ENCODE peak calls at places on chromosome 9, in seven cellular contexts. One of them, this sample, is unnamed.

GRCh38 chr9:108272350-108272899 is 583.4 kb downstream of the ACTL7B start:
- DNase-seq in HCT116: peak; percentile 38
- DNase-seq in prostate gland: peak; percentile 49
- DNase-seq in stomach: peak; percentile 62
- DNase-seq in transverse colon: peak; percentile 66
- DNase-seq in K562: peak; percentile 47
- DNase-seq in HepG2: peak; percentile 16
- DNase-seq in this sample: no peak

GRCh38 chr9:81224166-81224858 is 465.0 kb downstream of the TLE1 start:
- DNase-seq in HCT116: no peak
- DNase-seq in prostate gland: peak; percentile 65
- DNase-seq in stomach: no peak
- DNase-seq in transverse colon: no peak
- DNase-seq in K562: no peak
- DNase-seq in HepG2: no peak
- DNase-seq in this sample: no peak

GRCh38 chr9:123478967-123479602 is 123.1 kb downstream of the CRB2 start:
- DNase-seq in HCT116: no peak
- DNase-seq in prostate gland: no peak
- DNase-seq in stomach: no peak
- DNase-seq in transverse colon: no peak
- DNase-seq in K562: no peak
- DNase-seq in HepG2: no peak
- DNase-seq in this sample: peak; percentile 17

GRCh38 chr9:81522721-81523551 is 166.4 kb downstream of the TLE1 start:
- DNase-seq in HCT116: peak; percentile 48
- DNase-seq in prostate gland: peak; percentile 22
- DNase-seq in stomach: no peak
- DNase-seq in transverse colon: no peak
- DNase-seq in K562: no peak
- DNase-seq in HepG2: peak; percentile 77
- DNase-seq in this sample: no peak

GRCh38 chr9:72628191-72628590 is 106.8 kb downstream of the TMC1 start:
- DNase-seq in HCT116: no peak
- DNase-seq in prostate gland: no peak
- DNase-seq in stomach: no peak
- DNase-seq in transverse colon: no peak
- DNase-seq in K562: no peak
- DNase-seq in HepG2: no peak
- DNase-seq in this sample: no peak

GRCh38 chr9:88749420-88749819 is 214.4 kb downstream of the NXNL2 start:
- DNase-seq in HCT116: no peak
- DNase-seq in prostate gland: no peak
- DNase-seq in stomach: no peak
- DNase-seq in transverse colon: no peak
- DNase-seq in K562: no peak
- DNase-seq in HepG2: no peak
- DNase-seq in this sample: no peak

GRCh38 chr9:120869726-120870125 is 7.3 kb downstream of the PHF19 start:
- DNase-seq in HCT116: no peak
- DNase-seq in prostate gland: no peak
- DNase-seq in stomach: no peak
- DNase-seq in transverse colon: no peak
- DNase-seq in K562: no peak
- DNase-seq in HepG2: no peak
- DNase-seq in this sample: peak; percentile 89

GRCh38 chr9:120715331-120715924 is 1.2 kb upstream of the MEGF9 start:
- DNase-seq in HCT116: no peak
- DNase-seq in prostate gland: no peak
- DNase-seq in stomach: no peak
- DNase-seq in transverse colon: peak; percentile 23
- DNase-seq in K562: no peak
- DNase-seq in HepG2: no peak
- DNase-seq in this sample: peak; percentile 84

GRCh38 chr9:97640290-97640689 is 6.7 kb downstream of the NCBP1 start:
- DNase-seq in HCT116: no peak
- DNase-seq in prostate gland: peak; percentile 8
- DNase-seq in stomach: no peak
- DNase-seq in transverse colon: no peak
- DNase-seq in K562: no peak
- DNase-seq in HepG2: peak; percentile 3
- DNase-seq in this sample: no peak

GRCh38 chr9:97059661-97060060 is 20.7 kb upstream of the CTSV start:
- DNase-seq in HCT116: peak; percentile 23
- DNase-seq in prostate gland: no peak
- DNase-seq in stomach: no peak
- DNase-seq in transverse colon: no peak
- DNase-seq in K562: no peak
- DNase-seq in HepG2: no peak
- DNase-seq in this sample: no peak

GRCh38 chr9:89425921-89426388 is 72.0 kb downstream of the SEMA4D start:
- DNase-seq in HCT116: no peak
- DNase-seq in prostate gland: no peak
- DNase-seq in stomach: no peak
- DNase-seq in transverse colon: no peak
- DNase-seq in K562: no peak
- DNase-seq in HepG2: no peak
- DNase-seq in this sample: no peak

GRCh38 chr9:137454145-137454505 is 5.0 kb downstream of the NSMF start:
- DNase-seq in HCT116: no peak
- DNase-seq in prostate gland: no peak
- DNase-seq in stomach: peak; percentile 66
- DNase-seq in transverse colon: peak; percentile 78
- DNase-seq in K562: peak; percentile 70
- DNase-seq in HepG2: no peak
- DNase-seq in this sample: peak; percentile 92

GRCh38 chr9:6413365-6414263 is 615 bp downstream of the UHRF2 start:
- DNase-seq in HCT116: no peak
- DNase-seq in prostate gland: peak; percentile 17
- DNase-seq in stomach: peak; percentile 42
- DNase-seq in transverse colon: peak; percentile 41
- DNase-seq in K562: peak; percentile 22
- DNase-seq in HepG2: no peak
- DNase-seq in this sample: peak; percentile 93

GRCh38 chr9:111815200-111816070 is 20.7 kb upstream of the SHOC1 start:
- DNase-seq in HCT116: no peak
- DNase-seq in prostate gland: no peak
- DNase-seq in stomach: no peak
- DNase-seq in transverse colon: no peak
- DNase-seq in K562: no peak
- DNase-seq in HepG2: no peak
- DNase-seq in this sample: no peak

GRCh38 chr9:134346151-134346550 is 19.9 kb downstream of the RXRA start:
- DNase-seq in HCT116: no peak
- DNase-seq in prostate gland: no peak
- DNase-seq in stomach: no peak
- DNase-seq in transverse colon: no peak
- DNase-seq in K562: peak; percentile 44
- DNase-seq in HepG2: no peak
- DNase-seq in this sample: no peak

GRCh38 chr9:842918-843468 is 1.5 kb downstream of the DMRT1 start:
- DNase-seq in HCT116: no peak
- DNase-seq in prostate gland: no peak
- DNase-seq in stomach: no peak
- DNase-seq in transverse colon: no peak
- DNase-seq in K562: no peak
- DNase-seq in HepG2: no peak
- DNase-seq in this sample: peak; percentile 54

GRCh38 chr9:119091074-119091473 is 278.2 kb downstream of the BRINP1 start:
- DNase-seq in HCT116: no peak
- DNase-seq in prostate gland: no peak
- DNase-seq in stomach: no peak
- DNase-seq in transverse colon: no peak
- DNase-seq in K562: no peak
- DNase-seq in HepG2: no peak
- DNase-seq in this sample: no peak

GRCh38 chr9:32385135-32385884 is 867 bp downstream of the ACO1 start:
- DNase-seq in HCT116: no peak
- DNase-seq in prostate gland: no peak
- DNase-seq in stomach: no peak
- DNase-seq in transverse colon: no peak
- DNase-seq in K562: no peak
- DNase-seq in HepG2: no peak
- DNase-seq in this sample: no peak

GRCh38 chr9:124309665-124310064 is 51.9 kb downstream of the NEK6 start:
- DNase-seq in HCT116: peak; percentile 92
- DNase-seq in prostate gland: no peak
- DNase-seq in stomach: no peak
- DNase-seq in transverse colon: no peak
- DNase-seq in K562: no peak
- DNase-seq in HepG2: peak; percentile 39
- DNase-seq in this sample: no peak

GRCh38 chr9:77896269-77897245 is 135.1 kb downstream of the GNAQ start:
- DNase-seq in HCT116: no peak
- DNase-seq in prostate gland: no peak
- DNase-seq in stomach: no peak
- DNase-seq in transverse colon: no peak
- DNase-seq in K562: no peak
- DNase-seq in HepG2: no peak
- DNase-seq in this sample: no peak

GRCh38 chr9:134217431-134218210 is 53.3 kb upstream of the RNU6ATAC start:
- DNase-seq in HCT116: peak; percentile 24
- DNase-seq in prostate gland: no peak
- DNase-seq in stomach: no peak
- DNase-seq in transverse colon: no peak
- DNase-seq in K562: peak; percentile 42
- DNase-seq in HepG2: peak; percentile 70
- DNase-seq in this sample: peak; percentile 61

GRCh38 chr9:108417726-108418125 is 438.1 kb downstream of the ACTL7B start:
- DNase-seq in HCT116: no peak
- DNase-seq in prostate gland: no peak
- DNase-seq in stomach: no peak
- DNase-seq in transverse colon: no peak
- DNase-seq in K562: no peak
- DNase-seq in HepG2: no peak
- DNase-seq in this sample: no peak

GRCh38 chr9:130451004-130451390 is 6.2 kb downstream of the ASS1 start:
- DNase-seq in HCT116: no peak
- DNase-seq in prostate gland: no peak
- DNase-seq in stomach: no peak
- DNase-seq in transverse colon: no peak
- DNase-seq in K562: no peak
- DNase-seq in HepG2: no peak
- DNase-seq in this sample: no peak

GRCh38 chr9:22693151-22693550 is 246.5 kb downstream of the DMRTA1 start:
- DNase-seq in HCT116: no peak
- DNase-seq in prostate gland: no peak
- DNase-seq in stomach: no peak
- DNase-seq in transverse colon: no peak
- DNase-seq in K562: no peak
- DNase-seq in HepG2: no peak
- DNase-seq in this sample: no peak
- TF ChIP-seq POLR2AphosphoS5 in HCT116: no peak
- TF ChIP-seq POLR2AphosphoS5 in prostate gland: no peak
- TF ChIP-seq POLR2AphosphoS5 in stomach: no peak
- TF ChIP-seq POLR2AphosphoS5 in transverse colon: no peak
- TF ChIP-seq POLR2AphosphoS5 in K562: no peak
- TF ChIP-seq POLR2AphosphoS5 in HepG2: no peak
- TF ChIP-seq POLR2AphosphoS5 in this sample: no peak

GRCh38 chr9:135822383-135822755 is 85.0 kb downstream of the CAMSAP1 start:
- DNase-seq in HCT116: no peak
- DNase-seq in prostate gland: no peak
- DNase-seq in stomach: peak; percentile 13
- DNase-seq in transverse colon: no peak
- DNase-seq in K562: no peak
- DNase-seq in HepG2: no peak
- DNase-seq in this sample: no peak

GRCh38 chr9:135820661-135821060 is 86.7 kb downstream of the CAMSAP1 start:
- DNase-seq in HCT116: no peak
- DNase-seq in prostate gland: no peak
- DNase-seq in stomach: peak; percentile 11
- DNase-seq in transverse colon: no peak
- DNase-seq in K562: no peak
- DNase-seq in HepG2: no peak
- DNase-seq in this sample: no peak

GRCh38 chr9:135821733-135822382 is 85.5 kb downstream of the CAMSAP1 start:
- DNase-seq in HCT116: no peak
- DNase-seq in prostate gland: no peak
- DNase-seq in stomach: peak; percentile 15
- DNase-seq in transverse colon: no peak
- DNase-seq in K562: no peak
- DNase-seq in HepG2: no peak
- DNase-seq in this sample: no peak

GRCh38 chr9:135819905-135820304 is 87.4 kb downstream of the CAMSAP1 start:
- DNase-seq in HCT116: no peak
- DNase-seq in prostate gland: no peak
- DNase-seq in stomach: no peak
- DNase-seq in transverse colon: no peak
- DNase-seq in K562: no peak
- DNase-seq in HepG2: no peak
- DNase-seq in this sample: no peak

DNA sequence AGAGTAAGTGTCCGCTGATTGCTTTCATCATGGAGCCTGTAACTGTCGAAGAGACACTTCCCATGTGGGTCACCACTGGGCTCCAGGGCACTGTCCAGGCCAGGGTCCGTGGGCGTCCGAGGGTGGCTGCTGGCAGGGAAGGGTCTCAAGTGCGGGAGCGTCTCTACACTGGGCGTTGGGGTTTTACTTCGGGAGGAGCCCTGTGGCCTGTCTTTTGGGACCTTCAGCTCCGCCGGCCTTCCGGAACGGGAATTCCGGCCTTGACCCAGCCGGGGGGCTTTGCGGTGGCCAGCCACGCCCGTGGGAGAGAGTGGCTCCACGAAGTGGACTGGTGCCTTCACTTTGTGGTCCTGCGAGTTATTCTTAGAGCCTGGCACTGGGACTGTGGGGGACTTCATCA is 86.2 kb downstream of the CAMSAP1 start:
- DNase-seq in HCT116: no peak
- DNase-seq in prostate gland: no peak
- DNase-seq in stomach: peak; percentile 20
- DNase-seq in transverse colon: no peak
- DNase-seq in K562: no peak
- DNase-seq in HepG2: no peak
- DNase-seq in this sample: no peak
- H3K36me3 ChIP-seq in HCT116: peaks cover 47% of the 10 kb centered on the region
- H3K36me3 ChIP-seq in prostate gland: peaks cover 9% of the 10 kb centered on the region
- H3K36me3 ChIP-seq in stomach: peaks cover 97% of the 10 kb centered on the region
- H3K36me3 ChIP-seq in transverse colon: peaks cover 44% of the 10 kb centered on the region
- H3K36me3 ChIP-seq in K562: peaks cover 84% of the 10 kb centered on the region
- H3K36me3 ChIP-seq in HepG2: peaks cover 27% of the 10 kb centered on the region
- H3K36me3 ChIP-seq in this sample: peaks cover 86% of the 10 kb centered on the region

DNA sequence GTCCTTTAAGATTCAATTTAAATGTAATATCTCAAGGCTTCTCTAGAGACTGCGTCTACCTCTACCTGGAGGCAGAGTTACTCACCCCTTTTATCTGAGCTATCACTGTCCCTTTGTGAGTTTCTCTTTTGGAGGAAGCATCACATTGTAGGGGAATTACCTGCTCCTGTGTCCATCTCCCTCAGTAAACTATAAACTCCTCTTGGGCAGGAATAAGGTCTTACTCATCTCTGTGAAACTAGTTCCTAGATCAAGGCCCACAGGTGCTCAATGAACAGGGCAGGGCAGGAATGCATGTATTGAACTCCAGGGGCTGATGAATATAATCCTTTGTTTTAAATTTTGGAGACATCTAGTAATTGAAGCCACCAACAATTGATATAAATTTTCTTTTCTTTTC is 139.8 kb upstream of the ERCC6L2 start:
- DNase-seq in HCT116: no peak
- DNase-seq in prostate gland: no peak
- DNase-seq in stomach: no peak
- DNase-seq in transverse colon: no peak
- DNase-seq in K562: no peak
- DNase-seq in HepG2: no peak
- DNase-seq in this sample: no peak
- TF ChIP-seq POLR2AphosphoS5 in HCT116: no peak
- TF ChIP-seq POLR2AphosphoS5 in prostate gland: no peak
- TF ChIP-seq POLR2AphosphoS5 in stomach: no peak
- TF ChIP-seq POLR2AphosphoS5 in transverse colon: no peak
- TF ChIP-seq POLR2AphosphoS5 in K562: no peak
- TF ChIP-seq POLR2AphosphoS5 in HepG2: no peak
- TF ChIP-seq POLR2AphosphoS5 in this sample: no peak

GRCh38 chr9:135815433-135816178 is 91.7 kb downstream of the CAMSAP1 start:
- DNase-seq in HCT116: no peak
- DNase-seq in prostate gland: no peak
- DNase-seq in stomach: no peak
- DNase-seq in transverse colon: no peak
- DNase-seq in K562: no peak
- DNase-seq in HepG2: no peak
- DNase-seq in this sample: peak; percentile 65
- H3K36me3 ChIP-seq in HCT116: peaks cover 45% of the 10 kb centered on the region
- H3K36me3 ChIP-seq in prostate gland: peaks cover 23% of the 10 kb centered on the region
- H3K36me3 ChIP-seq in stomach: peaks cover 100% of the 10 kb centered on the region
- H3K36me3 ChIP-seq in transverse colon: peaks cover 50% of the 10 kb centered on the region
- H3K36me3 ChIP-seq in K562: peaks cover 93% of the 10 kb centered on the region
- H3K36me3 ChIP-seq in HepG2: peaks cover 18% of the 10 kb centered on the region
- H3K36me3 ChIP-seq in this sample: peaks cover 91% of the 10 kb centered on the region